ENCODE peak calls at places on chromosomes 6 and 20, in four cellular contexts. M, N, O and S are unnamed samples.

GRCh38 chr6:46221221-46221793 is 50.5 kb upstream of the ENPP5 start:
- DNase-seq in M (peak), N (no peak), O (peak), S (peak)

GRCh38 chr20:32244959-32245358 is 32.5 kb upstream of the KIF3B start:
- DNase-seq in M (no peak), N (no peak), O (no peak), S (no peak)

GRCh38 chr6:13579911-13580310 is 5.5 kb downstream of the SIRT5 start:
- DNase-seq in M (no peak), N (no peak), O (no peak), S (no peak)

GRCh38 chr6:141540207-141540606 is 592.5 kb upstream of the GJE1 start:
- DNase-seq in M (no peak), N (no peak), O (no peak), S (no peak)

GRCh38 chr6:14880717-14881116 is 365.2 kb upstream of the JARID2 start:
- DNase-seq in M (no peak), N (no peak), O (peak), S (no peak)

GRCh38 chr20:53571555-53572286 is 21.9 kb downstream of the ZNF217 start:
- DNase-seq in M (no peak), N (no peak), O (no peak), S (no peak)

GRCh38 chr6:9405369-9405768 is 970.0 kb upstream of the SLC35B3 start:
- DNase-seq in M (peak), N (no peak), O (peak), S (peak)

GRCh38 chr6:14382381-14383236 is 265.0 kb downstream of the CD83 start:
- DNase-seq in M (no peak), N (no peak), O (no peak), S (no peak)

GRCh38 chr6:147561742-147562141 is 53.3 kb downstream of the SAMD5 start:
- DNase-seq in M (no peak), N (no peak), O (no peak), S (no peak)

GRCh38 chr20:45061244-45061643 is 39.7 kb downstream of the KCNS1 start:
- DNase-seq in M (peak), N (no peak), O (peak), S (peak)

GRCh38 chr6:6699741-6700367 is 111.3 kb downstream of the LY86 start:
- DNase-seq in M (peak), N (no peak), O (peak), S (peak)

GRCh38 chr6:52595000-52595795 is 18.3 kb upstream of the TRAM2 start:
- DNase-seq in M (peak), N (no peak), O (peak), S (peak)

GRCh38 chr6:1609662-1610496 is at the start of gene FOXC1:
- DNase-seq in M (peak), N (no peak), O (peak), S (peak)

GRCh38 chr6:7970616-7971015 is 60.0 kb upstream of the TXNDC5 start:
- DNase-seq in M (no peak), N (no peak), O (no peak), S (no peak)

GRCh38 chr6:149771925-149772324 is 22.4 kb downstream of the PCMT1 start:
- DNase-seq in M (no peak), N (no peak), O (no peak), S (no peak)

GRCh38 chr6:127517698-127518097 is 1.4 kb downstream of the MTCL3 start:
- DNase-seq in M (no peak), N (no peak), O (no peak), S (no peak)

GRCh38 chr20:9300080-9300479 is 214.3 kb upstream of the LAMP5 start:
- DNase-seq in M (no peak), N (no peak), O (no peak), S (no peak)

GRCh38 chr20:46237736-46238135 is 70.6 kb downstream of the CDH22 start:
- DNase-seq in M (no peak), N (no peak), O (no peak), S (no peak)

GRCh38 chr6:3823671-3824070 is 25.5 kb upstream of the FAM50B start:
- DNase-seq in M (no peak), N (no peak), O (no peak), S (no peak)

GRCh38 chr6:56699066-56699654 is 56.5 kb upstream of the DST start:
- DNase-seq in M (peak), N (no peak), O (peak), S (no peak)

GRCh38 chr6:36914227-36914794 is 28.6 kb downstream of the C6orf89 start:
- DNase-seq in M (peak), N (no peak), O (peak), S (no peak)

GRCh38 chr6:40645043-40645442 is 57.9 kb upstream of the LRFN2 start:
- DNase-seq in M (no peak), N (no peak), O (no peak), S (no peak)

GRCh38 chr20:57384953-57385761 is 6.0 kb upstream of the RBM38 start:
- DNase-seq in M (no peak), N (no peak), O (no peak), S (no peak)

GRCh38 chr6:150579611-150580010 is 20.1 kb upstream of the PLEKHG1 start:
- DNase-seq in M (no peak), N (no peak), O (no peak), S (no peak)

GRCh38 chr6:64280569-64280968 is 645.0 kb downstream of the PHF3 start:
- DNase-seq in M (peak), N (no peak), O (peak), S (no peak)